ENCODE peak calls at places on chromosomes 6 and 20, in five cellular contexts. E is stimulated activated CD4-positive, alpha-beta T cell treated with anti-CD3 and anti-CD28 coated beads, Interleukin-4, amount 100 ng/mL, for 24 hours; K is NCI-H510A treated with DMSO at 0.1 percent for 48 hours; F is substantia nigra; L is NCI-H524. C is an unnamed sample.

GRCh38 chr20:40568200-40568599 is 120.8 kb downstream of the MAFB start:
- DNase-seq in E (no peak), L (no peak), K (no peak), F (no peak), C (no peak)

GRCh38 chr20:37958856-37959255 is 55.9 kb downstream of the VSTM2L start:
- DNase-seq in E (no peak), L (no peak), F (no peak), K (no peak), C (no peak)

GRCh38 chr6:62367601-62368000 is 81.6 kb upstream of the KHDRBS2 start:
- DNase-seq in E (no peak), L (no peak), F (no peak), K (no peak), C (no peak)

GRCh38 chr20:20706285-20706684 is 6.2 kb downstream of the RALGAPA2 start:
- DNase-seq in K (no peak), L (no peak), E (no peak), F (no peak), C (no peak)

GRCh38 chr6:53795702-53796450 is 1.1 kb downstream of the LRRC1 start:
- DNase-seq in E (no peak), K (peak; percentile 83), F (peak; percentile 57), L (peak; percentile 34), C (peak; percentile 63)

GRCh38 chr6:15065603-15066002 is 180.3 kb upstream of the JARID2 start:
- DNase-seq in E (no peak), F (no peak), K (no peak), L (peak; percentile 62), C (peak; percentile 48)

GRCh38 chr6:134026597-134026996 is 25.8 kb downstream of the SLC2A12 start:
- DNase-seq in L (no peak), E (no peak), K (no peak), F (no peak), C (no peak)

GRCh38 chr20:37519508-37520416 is 1.3 kb upstream of the NNAT start:
- DNase-seq in E (no peak), K (peak; percentile 76), L (peak; percentile 92), F (no peak), C (peak; percentile 80)

GRCh38 chr6:36289281-36290018 is 19.6 kb downstream of the PNPLA1 start:
- DNase-seq in E (no peak), L (peak; percentile 24), K (peak; percentile 82), F (no peak), C (peak; percentile 73)

GRCh38 chr6:106684011-106684410 is 54.6 kb downstream of the QRSL1 start:
- DNase-seq in L (no peak), F (no peak), E (no peak), K (no peak), C (no peak)

GRCh38 chr6:106512048-106512957 is 117.0 kb downstream of the RTN4IP1 start:
- DNase-seq in K (no peak), E (peak; percentile 76), L (peak; percentile 30), F (no peak), C (peak; percentile 42)

GRCh38 chr20:35929301-35929700 is 25.0 kb downstream of the SCAND1 start:
- DNase-seq in L (no peak), F (no peak), K (no peak), E (no peak), C (no peak)

GRCh38 chr6:162363757-162364156 is 363.8 kb downstream of the PRKN start:
- DNase-seq in E (no peak), K (no peak), L (no peak), F (no peak), C (peak; percentile 15)

GRCh38 chr20:35344354-35344837 is 52.2 kb upstream of the FAM83C start:
- DNase-seq in L (no peak), F (no peak), E (no peak), K (peak; percentile 78), C (no peak)

GRCh38 chr6:17986656-17987575 is 519 bp downstream of the KIF13A start:
- DNase-seq in L (peak; percentile 44), K (peak; percentile 55), F (peak; percentile 63), E (no peak), C (peak; percentile 64)

GRCh38 chr20:10419550-10420133 is 14.4 kb downstream of the MKKS start:
- DNase-seq in K (no peak), F (no peak), L (no peak), E (no peak), C (no peak)

GRCh38 chr6:137307163-137307851 is 88.1 kb upstream of the IFNGR1 start:
- DNase-seq in E (no peak), F (no peak), L (no peak), K (no peak), C (no peak)

GRCh38 chr6:17476506-17476905 is 83.1 kb downstream of the CAP2 start:
- DNase-seq in L (peak; percentile 40), F (no peak), E (no peak), K (no peak), C (peak; percentile 30)

GRCh38 chr6:105401247-105402089 is 1.4 kb downstream of the PREP start:
- DNase-seq in E (no peak), K (no peak), L (peak; percentile 36), F (no peak), C (no peak)

GRCh38 chr20:8924539-8924938 is 144.3 kb upstream of the PLCB4 start:
- DNase-seq in K (no peak), L (no peak), F (no peak), E (no peak), C (no peak)

GRCh38 chr6:38436726-38437465 is 202.8 kb downstream of the BTBD9 start:
- DNase-seq in F (no peak), L (no peak), K (no peak), E (no peak), C (no peak)

GRCh38 chr6:134247271-134247833 is 70.6 kb downstream of the SGK1 start:
- DNase-seq in F (no peak), L (no peak), E (peak; percentile 74), K (no peak), C (no peak)

GRCh38 chr20:50296450-50297375 is 106.1 kb downstream of the CEBPB start:
- DNase-seq in L (no peak), F (no peak), K (no peak), E (no peak), C (peak; percentile 29)

GRCh38 chr20:50691585-50692552 is 527 bp upstream of the RIPOR3 start:
- DNase-seq in F (peak; percentile 20), K (no peak), E (no peak), L (no peak), C (no peak)

GRCh38 chr6:118787746-118788419 is 106.1 kb upstream of the ASF1A start:
- DNase-seq in E (no peak), L (no peak), K (no peak), F (no peak), C (no peak)

GRCh38 chr20:53048387-53048786 is 76.2 kb downstream of the TSHZ2 start:
- DNase-seq in F (no peak), L (no peak), K (no peak), E (no peak), C (no peak)

GRCh38 chr20:62319346-62319909 is 16.6 kb downstream of the ADRM1 start:
- DNase-seq in F (no peak), L (no peak), E (no peak), K (no peak), C (no peak)

GRCh38 chr6:69985180-69985579 is 118.8 kb downstream of the COL19A1 start:
- DNase-seq in E (no peak), F (no peak), L (no peak), K (no peak), C (no peak)

GRCh38 chr6:111486921-111487320 is 3.9 kb upstream of the REV3L start:
- DNase-seq in L (peak; percentile 33), E (peak; percentile 8), K (no peak), F (no peak), C (no peak)

GRCh38 chr20:58143531-58143930 is 84.9 kb downstream of the ANKRD60 start:
- DNase-seq in K (no peak), L (no peak), F (no peak), E (no peak), C (no peak)

GRCh38 chr6:158939255-158940170 is 60.5 kb downstream of the RSPH3 start:
- DNase-seq in L (no peak), F (no peak), E (no peak), K (peak; percentile 40), C (no peak)

GRCh38 chr20:9218412-9219001 is 149.6 kb downstream of the PLCB4 start:
- DNase-seq in E (no peak), K (no peak), L (no peak), F (no peak), C (no peak)

GRCh38 chr6:39153766-39154397 is 38.9 kb upstream of the SAYSD1 start:
- DNase-seq in E (peak; percentile 35), F (no peak), L (no peak), K (no peak), C (no peak)

C was measured in NCI-H82.